ENCODE peak calls at places on chromosomes 1 and 21, in eight cellular contexts. E is activated naive CD4-positive, alpha-beta T cell treated with anti-CD3 and anti-CD28 coated beads, Interleukin-2, amount 50 U/mL, for 16 hours; W is dorsolateral prefrontal cortex; O is A549; M is fibroblast of the aortic adventitia; T is NCI-H1417; R is GM20000; V is activated CD4-positive, alpha-beta T cell treated with anti-CD3 and anti-CD28 coated beads, Interleukin-2, amount 50 U/mL, for 1 hour. G is an unnamed sample.

GRCh38 chr1:232622981-232623380 is 7.0 kb downstream of the SIPA1L2 start:
- DNase-seq in E (no peak), W (no peak), O (no peak), M (no peak), T (peak), R (no peak), V (no peak), G (no peak)

GRCh38 chr1:39976732-39977131 is 21.8 kb downstream of the MFSD2A start:
- DNase-seq in E (no peak), W (no peak), O (no peak), M (peak), T (no peak), R (no peak), V (no peak), G (no peak)

GRCh38 chr1:3858231-3858981 is 1.1 kb downstream of the DFFB start:
- DNase-seq in E (no peak), W (peak), O (no peak), M (peak), T (peak), R (no peak), V (peak), G (peak)

GRCh38 chr1:202760589-202760988 is 47.6 kb downstream of the KDM5B start:
- DNase-seq in E (no peak), W (no peak), O (no peak), M (no peak), T (no peak), R (no peak), V (no peak), G (no peak)

GRCh38 chr1:245458761-245459174 is 304.0 kb downstream of the KIF26B start:
- DNase-seq in E (no peak), W (no peak), O (no peak), M (peak), T (peak), R (no peak), V (no peak), G (no peak)

GRCh38 chr1:114671939-114672275 is 2.1 kb upstream of the DENND2C start:
- DNase-seq in E (no peak), W (no peak), O (no peak), M (no peak), T (no peak), R (no peak), V (no peak), G (no peak)

GRCh38 chr21:33865996-33866575 is 49.5 kb downstream of the ATP5PO start:
- DNase-seq in E (no peak), W (no peak), O (no peak), M (no peak), T (no peak), R (no peak), V (no peak), G (no peak)

GRCh38 chr1:35555601-35556477 is 1.4 kb downstream of the KIAA0319L start:
- DNase-seq in E (no peak), W (no peak), O (peak), M (peak), T (peak), R (no peak), V (no peak), G (no peak)

GRCh38 chr1:66335859-66336640 is 197.9 kb upstream of the SGIP1 start:
- DNase-seq in E (peak), W (peak), O (peak), M (peak), T (no peak), R (peak), V (peak), G (no peak)

GRCh38 chr1:39378377-39378776 is 113.1 kb upstream of the BMP8A start:
- DNase-seq in E (no peak), W (no peak), O (peak), M (no peak), T (peak), R (no peak), V (no peak), G (no peak)

GRCh38 chr1:185964946-185965345 is 230.8 kb downstream of the HMCN1 start:
- DNase-seq in E (no peak), W (no peak), O (no peak), M (no peak), T (no peak), R (no peak), V (no peak), G (no peak)

GRCh38 chr1:87154351-87154750 is 174.3 kb upstream of the LMO4 start:
- DNase-seq in E (no peak), W (no peak), O (no peak), M (no peak), T (peak), R (no peak), V (no peak), G (peak)

GRCh38 chr21:34579411-34579810 is 35.5 kb downstream of the RCAN1 start:
- DNase-seq in E (no peak), W (no peak), O (no peak), M (peak), T (no peak), R (no peak), V (no peak), G (no peak)

GRCh38 chr1:60908159-60908558 is 174.2 kb upstream of the NFIA start:
- DNase-seq in E (no peak), W (no peak), O (no peak), M (no peak), T (no peak), R (no peak), V (no peak), G (no peak)

GRCh38 chr1:156836041-156836654 is 19.5 kb upstream of the SH2D2A start:
- DNase-seq in E (no peak), W (no peak), O (no peak), M (no peak), T (no peak), R (peak), V (no peak), G (no peak)

GRCh38 chr1:214573386-214574358 is 22.3 kb upstream of the PTPN14 start:
- DNase-seq in E (no peak), W (no peak), O (no peak), M (no peak), T (no peak), R (no peak), V (no peak), G (no peak)

GRCh38 chr1:87450615-87451209 is 122.0 kb downstream of the LMO4 start:
- DNase-seq in E (peak), W (no peak), O (peak), M (no peak), T (no peak), R (no peak), V (peak), G (no peak)

GRCh38 chr1:211735208-211736170 is 60.1 kb upstream of the NEK2 start:
- DNase-seq in E (no peak), W (peak), O (peak), M (peak), T (no peak), R (no peak), V (no peak), G (no peak)

GRCh38 chr1:68010094-68010493 is 40.3 kb downstream of the DIRAS3 start:
- DNase-seq in E (no peak), W (no peak), O (no peak), M (peak), T (peak), R (no peak), V (no peak), G (no peak)

GRCh38 chr1:109427171-109427467 is 871 bp upstream of the PSMA5 start:
- DNase-seq in E (no peak), W (no peak), O (no peak), M (peak), T (no peak), R (no peak), V (no peak), G (no peak)

GRCh38 chr1:222048030-222048632 is 306.2 kb upstream of the DUSP10 start:
- DNase-seq in E (no peak), W (no peak), O (no peak), M (peak), T (no peak), R (peak), V (no peak), G (no peak)

GRCh38 chr1:228765543-228765942 is 30.3 kb downstream of the RHOU start:
- DNase-seq in E (no peak), W (no peak), O (no peak), M (no peak), T (no peak), R (no peak), V (peak), G (peak)

GRCh38 chr1:34844252-34844634 is 15.3 kb downstream of the SMIM12 start:
- DNase-seq in E (no peak), W (no peak), O (no peak), M (no peak), T (peak), R (no peak), V (no peak), G (no peak)

GRCh38 chr1:47761201-47761930 is 235.8 kb downstream of the TRABD2B start:
- DNase-seq in E (no peak), W (peak), O (no peak), M (no peak), T (no peak), R (no peak), V (no peak), G (peak)

GRCh38 chr1:55316494-55316893 is 101.3 kb upstream of the USP24 start:
- DNase-seq in E (no peak), W (no peak), O (no peak), M (no peak), T (no peak), R (no peak), V (no peak), G (no peak)